ENCODE peak calls at places on chromosome 16, in six cellular contexts. R is LNCaP clone FGC, U is astrocyte of the cerebellum, Y is WERI-Rb-1, H is right lobe of liver, T is gastrocnemius medialis. V is an unnamed sample.

GRCh38 chr16:25875956-25876608 is 184.3 kb downstream of the HS3ST4 start:
- DNase-seq in Y (no peak), H (no peak), U (no peak), T (no peak), R (no peak), V (no peak)

GRCh38 chr16:29761882-29762281 is 16.1 kb upstream of the C16orf54 start:
- DNase-seq in U (no peak), Y (no peak), H (no peak), T (no peak), R (no peak), V (no peak)

GRCh38 chr16:4714996-4715395 is 19.1 kb downstream of the ANKS3 start:
- DNase-seq in Y (no peak), H (no peak), T (no peak), R (no peak), U (no peak), V (no peak)

GRCh38 chr16:73735954-73736353 is 560.7 kb upstream of the PSMD7 start:
- DNase-seq in R (no peak), T (no peak), U (no peak), Y (no peak), H (no peak), V (no peak)

GRCh38 chr16:30018731-30019158 is 4.3 kb upstream of the C16orf92 start:
- DNase-seq in H (no peak), Y (peak), U (no peak), R (no peak), T (no peak), V (no peak)

GRCh38 chr16:3879887-3880564 is 487 bp downstream of the CREBBP start:
- DNase-seq in R (no peak), Y (peak), T (peak), H (peak), U (no peak), V (no peak)

GRCh38 chr16:8564934-8565345 is 25.4 kb downstream of the TMEM114 start:
- DNase-seq in H (no peak), U (no peak), R (no peak), Y (no peak), T (no peak), V (no peak)

GRCh38 chr16:57577214-57577613 is 34.8 kb downstream of the ADGRG5 start:
- DNase-seq in H (no peak), T (no peak), U (no peak), Y (no peak), R (no peak), V (no peak)

GRCh38 chr16:75252049-75252864 is 833 bp upstream of the BCAR1 start:
- DNase-seq in Y (no peak), H (no peak), U (no peak), R (no peak), T (no peak), V (no peak)

GRCh38 chr16:56547120-56547948 is 17.5 kb upstream of the MT4 start:
- DNase-seq in T (no peak), U (peak), Y (no peak), H (no peak), R (no peak), V (peak)

GRCh38 chr16:63289834-63290460 is 1253.7 kb upstream of the CDH8 start:
- DNase-seq in U (peak), T (no peak), H (no peak), Y (peak), R (peak), V (no peak)

GRCh38 chr16:66437391-66437945 is 10.4 kb downstream of the BEAN1 start:
- DNase-seq in Y (no peak), U (no peak), R (no peak), H (no peak), T (no peak), V (no peak)

GRCh38 chr16:78489072-78489471 is 389.6 kb downstream of the WWOX start:
- DNase-seq in T (no peak), Y (peak), H (no peak), R (no peak), U (no peak), V (no peak)

GRCh38 chr16:8961811-8962390 is 1.8 kb downstream of the USP7 start:
- DNase-seq in T (no peak), H (no peak), R (no peak), U (no peak), Y (no peak), V (no peak)

GRCh38 chr16:22194707-22195444 is 11.2 kb upstream of the EEF2K start:
- DNase-seq in U (no peak), H (no peak), T (no peak), R (no peak), Y (no peak), V (no peak)

GRCh38 chr16:47311738-47312505 is 148.9 kb downstream of the ITFG1 start:
- DNase-seq in H (no peak), T (no peak), U (peak), R (peak), Y (no peak), V (peak)

GRCh38 chr16:72018470-72018869 is 9.9 kb downstream of the DHODH start:
- DNase-seq in T (no peak), U (no peak), R (no peak), Y (no peak), H (no peak), V (no peak)

GRCh38 chr16:30567991-30568638 is 3.4 kb downstream of the ZNF688 start:
- DNase-seq in T (no peak), H (no peak), Y (no peak), R (no peak), U (no peak), V (peak)

GRCh38 chr16:54430491-54431030 is 144.0 kb upstream of the IRX3 start:
- DNase-seq in Y (no peak), R (no peak), H (peak), U (peak), T (no peak), V (no peak)

GRCh38 chr16:46974352-46974751 is 878 bp upstream of the DNAJA2 start:
- DNase-seq in R (no peak), H (no peak), U (no peak), Y (peak), T (no peak), V (no peak)

GRCh38 chr16:84368327-84368996 is at the start of gene ATP2C2:
- DNase-seq in Y (no peak), T (no peak), R (no peak), U (no peak), H (no peak), V (no peak)

GRCh38 chr16:73563709-73564108 is 515.8 kb upstream of the ZFHX3 start:
- DNase-seq in H (no peak), U (no peak), Y (no peak), R (no peak), T (no peak), V (no peak)

GRCh38 chr16:85471469-85472431 is 141.4 kb upstream of the GSE1 start:
- DNase-seq in H (no peak), R (peak), U (no peak), T (no peak), Y (no peak), V (no peak)
- TF ChIP-seq CTCF in H (no peak), R (no peak), U (peak), T (no peak), Y (no peak), V (no peak)

GRCh38 chr16:10936585-10936984 is 5.7 kb downstream of the DEXI start:
- DNase-seq in H (no peak), T (no peak), R (no peak), U (no peak), Y (no peak), V (no peak)

GRCh38 chr16:10938321-10938720 is 3.9 kb downstream of the DEXI start:
- DNase-seq in T (no peak), Y (no peak), U (no peak), R (no peak), H (no peak), V (no peak)

GRCh38 chr16:10938844-10939648 is 3.2 kb downstream of the DEXI start:
- DNase-seq in T (no peak), Y (no peak), R (no peak), H (no peak), U (no peak), V (no peak)

GRCh38 chr16:10935491-10935890 is 6.8 kb downstream of the DEXI start:
- DNase-seq in T (no peak), H (no peak), Y (no peak), U (no peak), R (no peak), V (no peak)

GRCh38 chr16:10937068-10937859 is 5.0 kb downstream of the DEXI start:
- DNase-seq in H (peak), R (no peak), Y (no peak), T (no peak), U (no peak), V (no peak)
- H3K4me3 ChIP-seq in H (peak), R (no peak), Y (no peak), T (peak), U (no peak), V (no peak)

GRCh38 chr16:88534731-88535141 is 35.5 kb upstream of the ZC3H18 start:
- DNase-seq in U (no peak), R (no peak), T (no peak), Y (peak), H (no peak), V (no peak)
- TF ChIP-seq CTCF in U (no peak), R (no peak), T (no peak), Y (no peak), H (no peak), V (no peak)

GRCh38 chr16:51155199-51155607 is 4.1 kb upstream of the SALL1 start:
- DNase-seq in R (no peak), H (peak), Y (peak), U (no peak), T (no peak), V (no peak)
- H3K4me3 ChIP-seq in R (no peak), H (peak), Y (peak), U (peak), T (peak), V (peak)

GRCh38 chr16:15919331-15919730 is 30.1 kb upstream of the ABCC1 start:
- DNase-seq in U (no peak), T (no peak), H (no peak), Y (no peak), R (no peak), V (no peak)

GRCh38 chr16:15911198-15911597 is 22.8 kb upstream of the CEP20 start:
- DNase-seq in H (no peak), R (no peak), Y (no peak), U (no peak), T (no peak), V (no peak)

GRCh38 chr16:15913046-15913698 is 24.8 kb upstream of the CEP20 start:
- DNase-seq in T (no peak), Y (no peak), H (no peak), R (no peak), U (no peak), V (no peak)

GRCh38 chr16:15916323-15916722 is 27.9 kb upstream of the CEP20 start:
- DNase-seq in H (no peak), U (no peak), Y (no peak), R (no peak), T (no peak), V (no peak)

GRCh38 chr16:15915555-15916081 is 27.2 kb upstream of the CEP20 start:
- DNase-seq in R (no peak), U (no peak), T (no peak), H (no peak), Y (no peak), V (no peak)
- TF ChIP-seq CTCF in R (no peak), U (no peak), T (no peak), H (no peak), Y (no peak), V (no peak)

V was measured in kidney epithelial cell.